ENCODE peak calls at places on chromosomes 4 and X, in six cellular contexts. O is sigmoid colon, I is adrenal gland, U is tibial nerve, Z is A549, Y is ovary. N is an unnamed sample.

GRCh38 chrX:94722578-94722977 is 1048.6 kb downstream of the FAM133A start:
- DNase-seq in U (no peak), I (no peak), Z (no peak), Y (no peak), O (no peak), N (no peak)

GRCh38 chr4:141410839-141411238 is 190.1 kb downstream of the ZNF330 start:
- DNase-seq in O (no peak), I (no peak), U (no peak), Y (no peak), Z (no peak), N (no peak)

GRCh38 chrX:153793291-153793690 is 884 bp downstream of the IDH3G start:
- DNase-seq in Y (no peak), O (no peak), U (no peak), I (no peak), Z (no peak), N (no peak)

GRCh38 chr4:101292901-101293300 is 54.4 kb downstream of the PPP3CA start:
- DNase-seq in Y (no peak), U (no peak), Z (no peak), O (no peak), I (no peak), N (no peak)

GRCh38 chr4:120443111-120443510 is 376.5 kb upstream of the MAD2L1 start:
- DNase-seq in Y (no peak), Z (no peak), U (no peak), I (no peak), O (no peak), N (no peak)

GRCh38 chr4:180913750-180914149 is 1329.5 kb upstream of the TENM3 start:
- DNase-seq in Z (no peak), Y (no peak), U (no peak), I (no peak), O (no peak), N (no peak)

GRCh38 chrX:45164021-45164621 is 36.6 kb downstream of the DIPK2B start:
- DNase-seq in Y (no peak), U (no peak), Z (no peak), O (no peak), I (peak; percentile 37), N (peak; percentile 64)

GRCh38 chr4:14985843-14986242 is 16.4 kb upstream of the CPEB2 start:
- DNase-seq in Z (no peak), O (no peak), U (no peak), I (no peak), Y (no peak), N (no peak)

GRCh38 chrX:31522760-31523159 is 450.9 kb upstream of the FTHL17 start:
- DNase-seq in U (no peak), I (no peak), Y (no peak), O (no peak), Z (no peak), N (peak; percentile 69)

GRCh38 chr4:141339386-141339785 is 118.7 kb downstream of the ZNF330 start:
- DNase-seq in Z (no peak), I (no peak), O (no peak), Y (no peak), U (no peak), N (no peak)

GRCh38 chr4:93828332-93828829 is at the start of gene ATOH1:
- DNase-seq in I (peak; percentile 34), U (no peak), O (no peak), Y (no peak), Z (peak; percentile 18), N (peak; percentile 9)

GRCh38 chrX:47217852-47218279 is 615 bp upstream of the CDK16 start:
- DNase-seq in I (peak; percentile 97), U (peak; percentile 94), Z (peak; percentile 90), O (peak; percentile 99), Y (peak; percentile 99), N (peak; percentile 98)
- TF ChIP-seq POLR2A in I (no peak), U (no peak), Z (peak; percentile 21), O (peak; percentile 13), Y (peak; percentile 51), N (no peak)

DNA sequence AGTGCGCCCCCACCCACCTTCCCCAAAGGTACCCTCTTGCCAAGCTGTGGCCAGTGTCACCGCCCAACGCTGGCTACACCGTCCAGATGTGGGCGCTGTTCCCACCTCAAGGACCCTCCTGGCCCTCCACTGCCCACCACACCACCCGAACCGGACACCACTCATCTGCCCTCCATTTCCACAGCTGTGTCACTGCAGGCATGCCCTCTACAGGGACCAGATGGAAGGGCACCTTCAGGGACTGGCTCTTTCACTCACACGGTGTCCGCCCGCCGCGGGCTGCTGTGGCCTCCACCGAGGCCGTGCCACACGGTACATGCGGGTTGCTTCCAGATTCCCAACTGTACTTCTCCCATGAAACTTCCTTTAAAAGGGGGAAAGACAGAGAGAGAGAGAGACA is 87.7 kb downstream of the FAM53A start:
- DNase-seq in O (peak; percentile 26), U (no peak), I (no peak), Z (no peak), Y (no peak), N (no peak)
- TF ChIP-seq CTCF in O (no peak), U (no peak), I (no peak), Z (no peak), Y (no peak), N (no peak)

GRCh38 chr4:186266699-186267467 is 894 bp downstream of the F11 start:
- DNase-seq in Z (no peak), O (no peak), U (no peak), I (no peak), Y (no peak), N (no peak)

GRCh38 chr4:186260504-186261448 is 5.2 kb upstream of the F11 start:
- DNase-seq in O (no peak), Y (no peak), I (peak; percentile 19), Z (no peak), U (no peak), N (no peak)

GRCh38 chr4:186264660-186265059 is 1.3 kb upstream of the F11 start:
- DNase-seq in Z (no peak), Y (no peak), I (no peak), U (no peak), O (no peak), N (no peak)

GRCh38 chr4:186271279-186271678 is 5.3 kb downstream of the F11 start:
- DNase-seq in U (no peak), Z (no peak), Y (no peak), O (no peak), I (no peak), N (no peak)

DNA sequence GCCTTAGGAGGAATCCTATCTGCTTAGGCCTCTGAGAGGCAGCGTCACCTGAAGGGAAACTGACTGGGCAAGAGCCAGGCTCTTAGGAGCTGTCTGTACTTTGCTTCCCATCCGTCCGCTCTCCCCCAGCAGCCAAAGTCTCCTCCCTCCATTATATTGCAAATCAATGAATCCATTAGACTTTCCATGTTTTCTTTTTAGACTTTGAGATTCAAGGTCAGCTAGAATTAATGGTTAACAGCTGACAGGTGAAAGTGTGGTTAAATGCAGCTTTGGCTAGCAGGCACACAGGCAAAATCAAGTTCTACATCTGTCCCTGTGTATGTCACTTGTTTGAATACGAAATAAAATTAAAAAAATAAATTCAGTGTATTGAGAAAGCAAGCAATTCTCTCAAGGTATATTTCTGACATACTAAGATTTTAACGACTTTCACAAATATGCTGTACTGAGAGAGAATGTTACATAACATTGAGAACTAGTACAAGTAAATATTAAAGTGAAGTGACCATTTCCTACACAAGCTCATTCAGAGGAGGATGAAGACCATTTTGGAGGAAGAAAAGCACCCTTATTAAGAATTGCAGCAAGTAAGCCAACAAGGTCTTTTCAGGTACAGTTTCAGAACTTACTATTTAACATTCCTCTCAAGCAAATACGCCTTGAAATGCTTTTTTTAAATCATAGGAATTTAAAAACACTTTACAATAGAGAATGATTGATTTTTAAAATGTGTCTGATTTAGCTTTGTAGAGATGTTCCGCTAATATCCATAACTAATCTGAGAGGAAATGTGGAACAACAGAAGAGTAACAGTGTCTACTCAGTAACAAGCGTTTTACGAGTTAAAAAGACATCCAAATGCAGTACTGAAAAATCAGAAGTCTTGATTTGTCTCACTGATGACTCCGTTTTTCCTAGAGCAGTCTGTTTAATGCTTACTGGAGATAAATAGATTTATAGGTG is at the start of gene F11:
- DNase-seq in I (no peak), O (no peak), Y (no peak), U (no peak), Z (no peak), N (no peak)
- TF ChIP-seq POLR2A in I (no peak), O (no peak), Y (no peak), U (no peak), Z (no peak), N (no peak)

GRCh38 chr4:26323807-26324206 is 3.0 kb downstream of the RBPJ start:
- DNase-seq in I (no peak), Z (no peak), U (no peak), O (no peak), Y (no peak), N (no peak)
- TF ChIP-seq CTCF in I (no peak), Z (no peak), U (peak; percentile 38), O (no peak), Y (no peak), N (no peak)

GRCh38 chr4:145481942-145482208 is 222 bp downstream of the SMAD1 start:
- DNase-seq in Z (no peak), O (no peak), Y (no peak), U (no peak), I (no peak), N (no peak)
- TF ChIP-seq POLR2A in Z (no peak), O (no peak), Y (no peak), U (no peak), I (no peak), N (no peak)